ENCODE peak calls at places on chromosomes 3 and 15, in four cellular contexts. One of them, this sample, is unnamed.

GRCh38 chr3:184597783-184598182 is 36.2 kb downstream of the EPHB3 start:
- DNase-seq in neural crest cell: peak
- DNase-seq in mucosa of descending colon: no peak
- DNase-seq in type B pancreatic cell: no peak
- DNase-seq in this sample: peak

GRCh38 chr15:76165951-76166350 is 106.2 kb downstream of the TMEM266 start:
- DNase-seq in neural crest cell: no peak
- DNase-seq in mucosa of descending colon: no peak
- DNase-seq in type B pancreatic cell: no peak
- DNase-seq in this sample: no peak

GRCh38 chr3:49260711-49261357 is 16.2 kb downstream of the C3orf62 start:
- DNase-seq in neural crest cell: no peak
- DNase-seq in mucosa of descending colon: no peak
- DNase-seq in type B pancreatic cell: no peak
- DNase-seq in this sample: no peak

GRCh38 chr15:35545825-35546580 is at the start of gene DPH6:
- DNase-seq in neural crest cell: peak
- DNase-seq in mucosa of descending colon: peak
- DNase-seq in type B pancreatic cell: peak
- DNase-seq in this sample: peak

GRCh38 chr3:117285721-117286120 is 576.1 kb downstream of the TUSC7 start:
- DNase-seq in neural crest cell: no peak
- DNase-seq in mucosa of descending colon: no peak
- DNase-seq in type B pancreatic cell: no peak
- DNase-seq in this sample: no peak

GRCh38 chr3:119349353-119349752 is 55.2 kb downstream of the ARHGAP31 start:
- DNase-seq in neural crest cell: no peak
- DNase-seq in mucosa of descending colon: no peak
- DNase-seq in type B pancreatic cell: no peak
- DNase-seq in this sample: no peak

GRCh38 chr15:41507820-41508290 is 5.8 kb downstream of the LTK start:
- DNase-seq in neural crest cell: no peak
- DNase-seq in mucosa of descending colon: peak
- DNase-seq in type B pancreatic cell: no peak
- DNase-seq in this sample: no peak

GRCh38 chr3:194323785-194324735 is 27.1 kb downstream of the CPN2 start:
- DNase-seq in neural crest cell: no peak
- DNase-seq in mucosa of descending colon: peak
- DNase-seq in type B pancreatic cell: no peak
- DNase-seq in this sample: no peak

GRCh38 chr15:22257047-22257667 is 176.8 kb downstream of the OR4M2 start:
- DNase-seq in neural crest cell: no peak
- DNase-seq in mucosa of descending colon: no peak
- DNase-seq in type B pancreatic cell: no peak
- DNase-seq in this sample: no peak

GRCh38 chr3:32285910-32286309 is 47.4 kb downstream of the CMTM8 start:
- DNase-seq in neural crest cell: no peak
- DNase-seq in mucosa of descending colon: no peak
- DNase-seq in type B pancreatic cell: no peak
- DNase-seq in this sample: no peak

GRCh38 chr3:101381809-101382208 is 61.4 kb upstream of the IMPG2 start:
- DNase-seq in neural crest cell: no peak
- DNase-seq in mucosa of descending colon: no peak
- DNase-seq in type B pancreatic cell: no peak
- DNase-seq in this sample: no peak

GRCh38 chr3:171320721-171321120 is 139.5 kb downstream of the TNIK start:
- DNase-seq in neural crest cell: peak
- DNase-seq in mucosa of descending colon: no peak
- DNase-seq in type B pancreatic cell: no peak
- DNase-seq in this sample: no peak

GRCh38 chr15:99440551-99441426 is 125.0 kb upstream of the MEF2A start:
- DNase-seq in neural crest cell: no peak
- DNase-seq in mucosa of descending colon: peak
- DNase-seq in type B pancreatic cell: peak
- DNase-seq in this sample: no peak

GRCh38 chr3:17412950-17413530 is 329.4 kb downstream of the TBC1D5 start:
- DNase-seq in neural crest cell: no peak
- DNase-seq in mucosa of descending colon: peak
- DNase-seq in type B pancreatic cell: no peak
- DNase-seq in this sample: no peak

GRCh38 chr3:69020424-69020823 is 6.9 kb upstream of the EOGT start:
- DNase-seq in neural crest cell: no peak
- DNase-seq in mucosa of descending colon: no peak
- DNase-seq in type B pancreatic cell: no peak
- DNase-seq in this sample: no peak

GRCh38 chr3:63047068-63047467 is 171.9 kb upstream of the CADPS start:
- DNase-seq in neural crest cell: no peak
- DNase-seq in mucosa of descending colon: no peak
- DNase-seq in type B pancreatic cell: no peak
- DNase-seq in this sample: no peak

GRCh38 chr3:32937331-32937730 is 14.1 kb upstream of the CCR4 start:
- DNase-seq in neural crest cell: no peak
- DNase-seq in mucosa of descending colon: no peak
- DNase-seq in type B pancreatic cell: no peak
- DNase-seq in this sample: no peak

GRCh38 chr3:72270072-72270611 is 485.2 kb upstream of the PROK2 start:
- DNase-seq in neural crest cell: no peak
- DNase-seq in mucosa of descending colon: peak
- DNase-seq in type B pancreatic cell: no peak
- DNase-seq in this sample: peak

GRCh38 chr3:115420086-115420485 is 203.2 kb upstream of the GAP43 start:
- DNase-seq in neural crest cell: no peak
- DNase-seq in mucosa of descending colon: no peak
- DNase-seq in type B pancreatic cell: no peak
- DNase-seq in this sample: no peak

GRCh38 chr15:83904107-83904720 is 250.3 kb downstream of the ADAMTSL3 start:
- DNase-seq in neural crest cell: no peak
- DNase-seq in mucosa of descending colon: peak
- DNase-seq in type B pancreatic cell: no peak
- DNase-seq in this sample: no peak

GRCh38 chr15:93420050-93420452 is 331.0 kb upstream of the RGMA start:
- DNase-seq in neural crest cell: no peak
- DNase-seq in mucosa of descending colon: no peak
- DNase-seq in type B pancreatic cell: no peak
- DNase-seq in this sample: no peak

GRCh38 chr3:11716576-11717250 is 73.0 kb upstream of the VGLL4 start:
- DNase-seq in neural crest cell: no peak
- DNase-seq in mucosa of descending colon: no peak
- DNase-seq in type B pancreatic cell: no peak
- DNase-seq in this sample: no peak

GRCh38 chr15:47824185-47824584 is 106.9 kb downstream of the SEMA6D start:
- DNase-seq in neural crest cell: no peak
- DNase-seq in mucosa of descending colon: no peak
- DNase-seq in type B pancreatic cell: no peak
- DNase-seq in this sample: no peak

GRCh38 chr3:183489455-183490210 is 61.2 kb upstream of the MCF2L2 start:
- DNase-seq in neural crest cell: no peak
- DNase-seq in mucosa of descending colon: no peak
- DNase-seq in type B pancreatic cell: no peak
- DNase-seq in this sample: no peak

GRCh38 chr3:39407259-39407629 is 724 bp downstream of the RPSA start:
- DNase-seq in neural crest cell: no peak
- DNase-seq in mucosa of descending colon: no peak
- DNase-seq in type B pancreatic cell: no peak
- DNase-seq in this sample: no peak

GRCh38 chr15:74995779-74996765 is 709 bp downstream of the SCAMP5 start:
- DNase-seq in neural crest cell: peak
- DNase-seq in mucosa of descending colon: peak
- DNase-seq in type B pancreatic cell: no peak
- DNase-seq in this sample: no peak

GRCh38 chr3:124492824-124493223 is 237.4 kb upstream of the UMPS start:
- DNase-seq in neural crest cell: no peak
- DNase-seq in mucosa of descending colon: peak
- DNase-seq in type B pancreatic cell: no peak
- DNase-seq in this sample: peak

GRCh38 chr3:177211503-177212277 is 14.4 kb upstream of the TBL1XR1 start:
- DNase-seq in neural crest cell: no peak
- DNase-seq in mucosa of descending colon: peak
- DNase-seq in type B pancreatic cell: no peak
- DNase-seq in this sample: no peak

GRCh38 chr3:174403831-174404230 is 455.3 kb upstream of the NAALADL2 start:
- DNase-seq in neural crest cell: no peak
- DNase-seq in mucosa of descending colon: no peak
- DNase-seq in type B pancreatic cell: no peak
- DNase-seq in this sample: no peak

GRCh38 chr15:60338810-60339209 is 59.0 kb downstream of the ANXA2 start:
- DNase-seq in neural crest cell: no peak
- DNase-seq in mucosa of descending colon: no peak
- DNase-seq in type B pancreatic cell: no peak
- DNase-seq in this sample: no peak

GRCh38 chr15:60339236-60339635 is 58.5 kb downstream of the ANXA2 start:
- DNase-seq in neural crest cell: no peak
- DNase-seq in mucosa of descending colon: no peak
- DNase-seq in type B pancreatic cell: no peak
- DNase-seq in this sample: no peak

GRCh38 chr15:60337069-60337468 is 60.7 kb downstream of the ANXA2 start:
- DNase-seq in neural crest cell: no peak
- DNase-seq in mucosa of descending colon: no peak
- DNase-seq in type B pancreatic cell: no peak
- DNase-seq in this sample: no peak

GRCh38 chr15:60343221-60343970 is 54.4 kb downstream of the ANXA2 start:
- DNase-seq in neural crest cell: no peak
- DNase-seq in mucosa of descending colon: no peak
- DNase-seq in type B pancreatic cell: no peak
- DNase-seq in this sample: no peak

DNA sequence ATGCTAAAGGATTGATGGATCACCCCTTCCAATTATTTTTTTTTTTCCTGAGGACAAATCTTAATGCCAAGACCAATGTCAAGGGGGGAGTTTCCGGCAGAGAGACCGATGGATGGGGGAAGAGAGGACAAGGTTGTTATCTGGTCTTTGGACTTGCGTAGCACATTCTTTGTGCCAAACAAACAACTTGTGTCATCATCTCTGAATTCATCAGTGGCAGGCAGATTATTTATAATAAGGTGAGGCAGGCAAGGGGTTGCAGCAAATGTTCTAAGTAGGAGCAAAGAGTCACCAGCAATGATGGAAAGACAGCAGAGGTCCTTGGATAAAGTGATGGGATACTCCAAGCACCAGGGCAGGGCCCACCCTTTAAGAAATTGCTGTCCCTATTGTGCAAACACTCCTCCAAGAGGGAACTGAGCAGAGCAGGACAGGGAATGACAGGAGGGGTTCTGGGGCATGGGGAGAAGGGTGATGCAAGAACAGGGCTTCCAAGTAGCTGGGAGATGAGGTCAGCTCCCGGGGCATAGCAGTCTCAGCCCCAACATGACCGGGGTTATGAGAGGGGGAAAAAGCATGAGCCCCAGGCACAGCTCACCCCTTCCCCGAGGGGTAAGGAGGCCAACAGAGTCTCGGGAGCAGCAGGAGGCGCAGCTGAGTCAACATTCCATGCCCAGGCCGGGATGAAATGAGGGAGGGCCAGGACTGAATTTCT is 57.4 kb downstream of the ANXA2 start:
- DNase-seq in neural crest cell: no peak
- DNase-seq in mucosa of descending colon: no peak
- DNase-seq in type B pancreatic cell: no peak
- DNase-seq in this sample: no peak
- TF ChIP-seq CTCF in neural crest cell: no peak
- TF ChIP-seq CTCF in mucosa of descending colon: no peak
- TF ChIP-seq CTCF in type B pancreatic cell: no peak
- TF ChIP-seq CTCF in this sample: no peak

GRCh38 chr3:43239755-43240154 is 46.6 kb upstream of the SNRK start:
- DNase-seq in neural crest cell: no peak
- DNase-seq in mucosa of descending colon: no peak
- DNase-seq in type B pancreatic cell: no peak
- DNase-seq in this sample: no peak
- TF ChIP-seq CTCF in neural crest cell: no peak
- TF ChIP-seq CTCF in mucosa of descending colon: no peak
- TF ChIP-seq CTCF in type B pancreatic cell: no peak
- TF ChIP-seq CTCF in this sample: no peak

GRCh38 chr3:141940204-141940776 is 63.8 kb downstream of the ATP1B3 start:
- DNase-seq in neural crest cell: no peak
- DNase-seq in mucosa of descending colon: peak
- DNase-seq in type B pancreatic cell: no peak
- DNase-seq in this sample: no peak
- TF ChIP-seq CTCF in neural crest cell: no peak
- TF ChIP-seq CTCF in mucosa of descending colon: no peak
- TF ChIP-seq CTCF in type B pancreatic cell: no peak
- TF ChIP-seq CTCF in this sample: no peak

DNA sequence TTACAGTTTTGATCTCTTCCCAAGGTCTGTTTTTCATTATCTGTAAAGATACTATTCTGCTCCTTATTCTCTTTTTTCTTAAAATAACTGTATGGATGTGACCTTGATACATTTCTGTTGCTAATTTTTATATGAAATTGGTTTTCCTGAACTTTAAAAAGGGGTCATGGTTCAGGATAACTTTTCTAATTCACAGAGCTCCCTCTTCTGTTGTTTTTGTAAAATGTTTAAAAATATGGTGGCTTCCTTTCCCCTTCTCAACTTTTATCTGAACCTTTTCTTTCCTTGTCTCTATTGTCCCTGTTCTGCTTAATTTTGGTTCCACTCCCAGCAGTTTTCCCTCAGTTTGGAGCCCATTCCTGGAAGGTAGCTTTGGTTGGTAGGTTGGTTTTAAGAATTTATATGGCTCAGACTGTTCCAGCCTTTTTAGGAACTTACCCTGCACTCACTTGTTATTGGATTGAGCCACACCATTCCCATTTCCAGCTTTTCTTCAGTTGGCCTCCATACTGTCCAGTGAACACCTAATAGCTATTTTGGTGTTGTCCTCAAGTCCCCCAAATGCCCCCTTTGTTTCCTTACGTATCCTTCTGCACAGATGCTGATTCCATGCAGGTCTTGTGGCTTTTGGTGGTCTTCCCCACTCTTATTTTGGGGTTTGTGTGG is 70.3 kb downstream of the SLMAP start:
- DNase-seq in neural crest cell: no peak
- DNase-seq in mucosa of descending colon: no peak
- DNase-seq in type B pancreatic cell: no peak
- DNase-seq in this sample: no peak
- TF ChIP-seq CTCF in neural crest cell: no peak
- TF ChIP-seq CTCF in mucosa of descending colon: no peak
- TF ChIP-seq CTCF in type B pancreatic cell: no peak
- TF ChIP-seq CTCF in this sample: peak

DNA sequence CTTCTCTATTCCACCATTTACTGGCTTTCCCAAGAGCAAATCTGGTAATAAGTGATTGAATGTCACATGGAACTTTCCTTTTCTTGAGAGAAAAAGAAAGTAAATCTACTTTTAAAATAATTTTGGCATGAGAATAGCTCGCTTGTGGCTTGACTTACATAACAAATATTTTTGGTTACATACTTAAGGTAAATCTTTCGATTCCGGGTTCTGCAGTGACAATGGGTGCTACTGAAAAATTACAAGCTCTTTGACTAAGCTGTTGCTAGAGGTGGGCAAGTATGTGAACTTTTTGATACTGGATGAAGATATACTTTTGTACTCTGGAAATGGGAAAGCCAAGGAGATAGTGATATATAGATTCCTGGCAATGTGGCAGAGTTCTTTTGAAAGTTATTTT is 51.9 kb upstream of the OTOL1 start:
- DNase-seq in neural crest cell: no peak
- DNase-seq in mucosa of descending colon: no peak
- DNase-seq in type B pancreatic cell: no peak
- DNase-seq in this sample: no peak
- TF ChIP-seq CTCF in neural crest cell: no peak
- TF ChIP-seq CTCF in mucosa of descending colon: no peak
- TF ChIP-seq CTCF in type B pancreatic cell: no peak
- TF ChIP-seq CTCF in this sample: no peak

This sample was measured in lower lobe of right lung.